ENCODE peak calls at places on chromosomes 16 and 17, in four cellular contexts. H is GM23338, R is GM12878, W is HepG2. Z is an unnamed sample.

GRCh38 chr17:59155439-59156177 is at the start of gene PRR11:
- DNase-seq in H (peak; percentile 99), W (peak; percentile 100), R (no peak), Z (peak; percentile 97)

GRCh38 chr16:81451753-81452680 is 7.4 kb downstream of the CMIP start:
- DNase-seq in H (peak; percentile 43), W (peak; percentile 99), R (no peak), Z (peak; percentile 72)

GRCh38 chr17:17876959-17877547 is 40.3 kb upstream of the SREBF1 start:
- DNase-seq in W (no peak), H (no peak), R (no peak), Z (no peak)

GRCh38 chr17:9898812-9899211 is 6.3 kb downstream of the RCVRN start:
- DNase-seq in R (no peak), W (no peak), H (no peak), Z (no peak)

GRCh38 chr17:76385892-76386786 is 1.7 kb downstream of the SPHK1 start:
- DNase-seq in R (no peak), W (peak; percentile 85), H (peak; percentile 93), Z (peak; percentile 94)

GRCh38 chr17:2323629-2324314 is 12.5 kb downstream of the TSR1 start:
- DNase-seq in H (no peak), R (no peak), W (no peak), Z (no peak)

GRCh38 chr17:83186751-83187421 is 107.5 kb downstream of the METRNL start:
- DNase-seq in W (no peak), H (no peak), R (no peak), Z (no peak)

GRCh38 chr17:77597421-77598240 is 360.9 kb upstream of the TNRC6C start:
- DNase-seq in W (no peak), H (no peak), R (no peak), Z (no peak)

GRCh38 chr16:66107661-66108060 is 258.8 kb upstream of the CDH5 start:
- DNase-seq in W (no peak), R (no peak), H (no peak), Z (no peak)

GRCh38 chr17:13222931-13223330 is 205.1 kb upstream of the ELAC2 start:
- DNase-seq in R (no peak), H (no peak), W (no peak), Z (no peak)

GRCh38 chr17:80318166-80318565 is 57.5 kb downstream of the RNF213 start:
- DNase-seq in W (no peak), R (no peak), H (no peak), Z (no peak)

GRCh38 chr16:77113835-77114234 is 77.2 kb upstream of the MON1B start:
- DNase-seq in R (no peak), H (no peak), W (no peak), Z (no peak)

GRCh38 chr17:14205992-14206461 is 30.6 kb downstream of the CDRT15 start:
- DNase-seq in H (peak; percentile 17), W (no peak), R (no peak), Z (no peak)

GRCh38 chr17:49748223-49748622 is 15.7 kb downstream of the FAM117A start:
- DNase-seq in R (no peak), H (no peak), W (no peak), Z (no peak)

GRCh38 chr16:47065766-47066688 is 77.7 kb downstream of the NETO2 start:
- DNase-seq in W (no peak), H (no peak), R (no peak), Z (no peak)

GRCh38 chr16:66462912-66463311 is 35.8 kb downstream of the BEAN1 start:
- DNase-seq in R (no peak), H (no peak), W (no peak), Z (no peak)

GRCh38 chr17:78272181-78272913 is 40.9 kb downstream of the TMEM235 start:
- DNase-seq in R (no peak), W (no peak), H (peak; percentile 80), Z (peak; percentile 78)

GRCh38 chr17:83155128-83156081 is 76.0 kb downstream of the METRNL start:
- DNase-seq in W (no peak), H (no peak), R (no peak), Z (no peak)

GRCh38 chr17:47275245-47275984 is 21.8 kb downstream of the ITGB3 start:
- DNase-seq in R (no peak), H (peak; percentile 71), W (no peak), Z (peak; percentile 86)

GRCh38 chr17:42881768-42882565 is 18.6 kb upstream of the G6PC1 start:
- DNase-seq in W (no peak), R (no peak), H (no peak), Z (no peak)

GRCh38 chr17:76139801-76140660 is 1.0 kb downstream of the FOXJ1 start:
- DNase-seq in W (no peak), R (no peak), H (peak; percentile 51), Z (peak; percentile 65)

GRCh38 chr16:81376880-81377279 is 62.1 kb downstream of the GAN start:
- DNase-seq in H (no peak), W (no peak), R (no peak), Z (no peak)

GRCh38 chr17:27293359-27293897 is 486 bp upstream of the WSB1 start:
- DNase-seq in R (no peak), H (no peak), W (no peak), Z (peak; percentile 32)

GRCh38 chr17:32927724-32928526 is at the start of gene TMEM98:
- DNase-seq in W (no peak), R (no peak), H (peak; percentile 65), Z (peak; percentile 84)

GRCh38 chr17:38892083-38892482 is 22.2 kb downstream of the LASP1 start:
- DNase-seq in H (no peak), W (no peak), R (no peak), Z (no peak)

GRCh38 chr17:65638221-65638940 is 76.9 kb upstream of the AXIN2 start:
- DNase-seq in R (no peak), W (peak; percentile 53), H (peak; percentile 36), Z (no peak)

GRCh38 chr16:22402191-22402590 is 27.8 kb upstream of the CDR2 start:
- DNase-seq in R (no peak), H (no peak), W (no peak), Z (no peak)

GRCh38 chr16:17224859-17225258 is 245.9 kb downstream of the XYLT1 start:
- DNase-seq in H (no peak), R (no peak), W (no peak), Z (no peak)

GRCh38 chr16:71846443-71846842 is 667 bp downstream of the ATXN1L start:
- DNase-seq in W (no peak), H (peak; percentile 77), R (no peak), Z (no peak)

GRCh38 chr17:7014995-7015586 is 2.7 kb downstream of the RNASEK start:
- DNase-seq in R (peak; percentile 54), H (peak; percentile 23), W (no peak), Z (no peak)

GRCh38 chr17:46135126-46135812 is 58.0 kb downstream of the KANSL1 start:
- DNase-seq in H (no peak), R (no peak), W (peak; percentile 20), Z (no peak)

GRCh38 chr16:5058476-5058875 is 7.3 kb downstream of the C16orf89 start:
- DNase-seq in W (peak; percentile 47), R (no peak), H (peak; percentile 96), Z (no peak)

GRCh38 chr16:87874639-87875472 is 5.5 kb upstream of the SLC7A5 start:
- DNase-seq in R (no peak), H (peak; percentile 85), W (no peak), Z (no peak)

GRCh38 chr16:31253642-31254045 is 6.1 kb upstream of the ITGAM start:
- DNase-seq in W (peak; percentile 23), H (no peak), R (no peak), Z (peak; percentile 81)

GRCh38 chr17:41905172-41905571 is 13.6 kb downstream of the ACLY start:
- DNase-seq in H (no peak), R (no peak), W (no peak), Z (no peak)

GRCh38 chr17:49890077-49890821 is 42.4 kb upstream of the TAC4 start:
- DNase-seq in W (no peak), R (no peak), H (peak; percentile 75), Z (no peak)

GRCh38 chr16:89855986-89856385 is 17.4 kb upstream of the TCF25 start:
- DNase-seq in R (no peak), W (no peak), H (no peak), Z (no peak)

GRCh38 chr17:81852237-81852636 is 8.1 kb downstream of the P4HB start:
- DNase-seq in R (no peak), H (no peak), W (no peak), Z (no peak)
- TF ChIP-seq POLR2AphosphoS5 in R (no peak), H (no peak), W (no peak), Z (no peak)

GRCh38 chr16:86833136-86833535 is 254.8 kb downstream of the FOXL1 start:
- DNase-seq in H (no peak), R (no peak), W (no peak), Z (no peak)

GRCh38 chr16:86835981-86836380 is 257.6 kb downstream of the FOXL1 start:
- DNase-seq in W (no peak), H (no peak), R (no peak), Z (no peak)

GRCh38 chr16:86831366-86831765 is 253.0 kb downstream of the FOXL1 start:
- DNase-seq in W (no peak), H (no peak), R (no peak), Z (no peak)

GRCh38 chr16:86834451-86835035 is 256.2 kb downstream of the FOXL1 start:
- DNase-seq in H (peak; percentile 66), R (no peak), W (no peak), Z (no peak)

DNA sequence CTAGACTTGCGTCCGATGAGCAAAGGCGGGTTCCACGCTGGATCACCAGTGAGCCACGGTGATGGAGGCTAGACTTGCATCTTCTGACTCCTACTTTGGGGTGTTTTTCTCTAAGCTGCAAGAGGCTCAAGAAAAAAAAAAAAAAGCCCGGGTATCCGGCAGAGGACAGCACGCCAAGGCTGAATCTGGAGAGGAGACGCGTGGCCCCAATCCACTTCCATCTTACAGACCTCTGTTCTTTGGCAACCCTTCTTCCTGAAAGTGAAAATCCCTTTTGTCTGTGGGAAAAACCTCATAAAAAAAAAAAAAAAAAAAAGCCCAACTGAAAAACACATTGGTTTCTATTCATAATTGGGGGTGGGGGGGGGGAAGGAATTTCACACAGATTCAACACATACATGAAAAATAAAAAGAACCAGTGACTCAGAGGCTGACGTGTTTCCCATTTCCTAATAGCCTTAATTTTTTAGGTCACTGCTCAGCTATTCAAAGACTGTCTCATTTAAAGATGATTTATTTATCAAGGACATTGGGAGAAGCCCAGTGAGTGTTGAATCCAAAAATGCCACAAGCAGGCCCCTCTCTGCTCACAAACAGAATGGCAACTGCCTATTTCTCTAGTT is 258.3 kb downstream of the FOXL1 start:
- DNase-seq in R (no peak), H (no peak), W (no peak), Z (no peak)
- TF ChIP-seq JUNB in R (no peak), H (no peak), W (no peak), Z (no peak)

GRCh38 chr17:43900183-43900857 is 7.0 kb downstream of the MPP2 start:
- DNase-seq in W (peak; percentile 63), R (no peak), H (peak; percentile 95), Z (peak; percentile 99)
- TF ChIP-seq POLR2AphosphoS5 in W (no peak), R (no peak), H (peak; percentile 65), Z (no peak)

DNA sequence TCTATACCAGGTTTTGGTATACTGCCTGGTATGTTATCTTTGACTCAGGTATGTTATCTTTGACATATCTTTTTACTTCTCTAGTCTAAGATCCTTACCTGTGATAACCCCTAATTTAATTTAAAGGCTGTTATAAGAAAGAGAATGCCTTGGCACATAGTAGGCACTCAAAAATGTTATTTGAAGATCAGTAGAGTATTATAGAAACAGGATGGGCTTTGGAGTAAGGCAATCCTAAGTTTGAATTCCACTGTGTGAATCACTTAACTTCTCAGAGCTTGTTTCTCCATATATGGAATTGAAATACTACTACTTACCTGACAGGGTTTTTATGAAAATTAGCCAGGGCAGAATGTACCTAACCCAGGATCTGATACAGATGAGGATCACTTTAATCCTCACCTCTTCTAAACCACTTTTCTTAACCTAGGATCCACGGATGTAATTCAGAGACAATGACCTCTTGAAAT is 1.2 kb downstream of the BRIP1 start:
- DNase-seq in W (peak; percentile 27), H (no peak), R (no peak), Z (no peak)
- TF ChIP-seq JUNB in W (no peak), H (no peak), R (no peak), Z (no peak)

Z was measured in K562.